ENCODE peak calls at places on chromosome 18, in five cellular contexts. One of them, this sample, is unnamed.

GRCh38 chr18:57542126-57542525 is 44.4 kb downstream of the FECH start:
- DNase-seq in NCI-H748 treated with DMSO at 0.1 percent for 48 hours: no peak
- DNase-seq in stimulated activated naive CD8-positive, alpha-beta T cell treated with anti-CD3 and anti-CD28 coated beads, Interleukin-15, Interleukin-2, amounts not matched to agents 100 U/mL and 50 U/mL, for 24 hours: no peak
- DNase-seq in spleen: no peak
- DNase-seq in fibroblast of lung: no peak
- DNase-seq in this sample: peak

GRCh38 chr18:49677762-49678398 is 116.0 kb downstream of the LIPG start:
- DNase-seq in NCI-H748 treated with DMSO at 0.1 percent for 48 hours: no peak
- DNase-seq in stimulated activated naive CD8-positive, alpha-beta T cell treated with anti-CD3 and anti-CD28 coated beads, Interleukin-15, Interleukin-2, amounts not matched to agents 100 U/mL and 50 U/mL, for 24 hours: no peak
- DNase-seq in spleen: no peak
- DNase-seq in fibroblast of lung: no peak
- DNase-seq in this sample: no peak

GRCh38 chr18:5543854-5544389 is at the start of gene EPB41L3:
- DNase-seq in NCI-H748 treated with DMSO at 0.1 percent for 48 hours: no peak
- DNase-seq in stimulated activated naive CD8-positive, alpha-beta T cell treated with anti-CD3 and anti-CD28 coated beads, Interleukin-15, Interleukin-2, amounts not matched to agents 100 U/mL and 50 U/mL, for 24 hours: no peak
- DNase-seq in spleen: peak
- DNase-seq in fibroblast of lung: peak
- DNase-seq in this sample: peak

GRCh38 chr18:46518438-46518837 is 138.6 kb downstream of the LOXHD1 start:
- DNase-seq in NCI-H748 treated with DMSO at 0.1 percent for 48 hours: no peak
- DNase-seq in stimulated activated naive CD8-positive, alpha-beta T cell treated with anti-CD3 and anti-CD28 coated beads, Interleukin-15, Interleukin-2, amounts not matched to agents 100 U/mL and 50 U/mL, for 24 hours: no peak
- DNase-seq in spleen: no peak
- DNase-seq in fibroblast of lung: no peak
- DNase-seq in this sample: no peak

GRCh38 chr18:45806226-45806625 is 19.2 kb upstream of the SIGLEC15 start:
- DNase-seq in NCI-H748 treated with DMSO at 0.1 percent for 48 hours: no peak
- DNase-seq in stimulated activated naive CD8-positive, alpha-beta T cell treated with anti-CD3 and anti-CD28 coated beads, Interleukin-15, Interleukin-2, amounts not matched to agents 100 U/mL and 50 U/mL, for 24 hours: no peak
- DNase-seq in spleen: no peak
- DNase-seq in fibroblast of lung: peak
- DNase-seq in this sample: peak

GRCh38 chr18:74229005-74229404 is 62.8 kb downstream of the CYB5A start:
- DNase-seq in NCI-H748 treated with DMSO at 0.1 percent for 48 hours: no peak
- DNase-seq in stimulated activated naive CD8-positive, alpha-beta T cell treated with anti-CD3 and anti-CD28 coated beads, Interleukin-15, Interleukin-2, amounts not matched to agents 100 U/mL and 50 U/mL, for 24 hours: no peak
- DNase-seq in spleen: no peak
- DNase-seq in fibroblast of lung: no peak
- DNase-seq in this sample: no peak

GRCh38 chr18:69638056-69638455 is 237.4 kb downstream of the DOK6 start:
- DNase-seq in NCI-H748 treated with DMSO at 0.1 percent for 48 hours: no peak
- DNase-seq in stimulated activated naive CD8-positive, alpha-beta T cell treated with anti-CD3 and anti-CD28 coated beads, Interleukin-15, Interleukin-2, amounts not matched to agents 100 U/mL and 50 U/mL, for 24 hours: no peak
- DNase-seq in spleen: no peak
- DNase-seq in fibroblast of lung: no peak
- DNase-seq in this sample: no peak

GRCh38 chr18:13583567-13584245 is 142.7 kb downstream of the FAM210A start:
- DNase-seq in NCI-H748 treated with DMSO at 0.1 percent for 48 hours: no peak
- DNase-seq in stimulated activated naive CD8-positive, alpha-beta T cell treated with anti-CD3 and anti-CD28 coated beads, Interleukin-15, Interleukin-2, amounts not matched to agents 100 U/mL and 50 U/mL, for 24 hours: no peak
- DNase-seq in spleen: no peak
- DNase-seq in fibroblast of lung: no peak
- DNase-seq in this sample: no peak

GRCh38 chr18:34219651-34220050 is 5.1 kb downstream of the NOL4 start:
- DNase-seq in NCI-H748 treated with DMSO at 0.1 percent for 48 hours: peak
- DNase-seq in stimulated activated naive CD8-positive, alpha-beta T cell treated with anti-CD3 and anti-CD28 coated beads, Interleukin-15, Interleukin-2, amounts not matched to agents 100 U/mL and 50 U/mL, for 24 hours: no peak
- DNase-seq in spleen: no peak
- DNase-seq in fibroblast of lung: no peak
- DNase-seq in this sample: no peak

GRCh38 chr18:3593381-3593903 is 143.5 kb downstream of the TGIF1 start:
- DNase-seq in NCI-H748 treated with DMSO at 0.1 percent for 48 hours: peak
- DNase-seq in stimulated activated naive CD8-positive, alpha-beta T cell treated with anti-CD3 and anti-CD28 coated beads, Interleukin-15, Interleukin-2, amounts not matched to agents 100 U/mL and 50 U/mL, for 24 hours: no peak
- DNase-seq in spleen: no peak
- DNase-seq in fibroblast of lung: peak
- DNase-seq in this sample: peak

GRCh38 chr18:499351-500229 is 911 bp downstream of the COLEC12 start:
- DNase-seq in NCI-H748 treated with DMSO at 0.1 percent for 48 hours: peak
- DNase-seq in stimulated activated naive CD8-positive, alpha-beta T cell treated with anti-CD3 and anti-CD28 coated beads, Interleukin-15, Interleukin-2, amounts not matched to agents 100 U/mL and 50 U/mL, for 24 hours: peak
- DNase-seq in spleen: no peak
- DNase-seq in fibroblast of lung: peak
- DNase-seq in this sample: peak

GRCh38 chr18:23171581-23172156 is 36.4 kb downstream of the CABLES1 start:
- DNase-seq in NCI-H748 treated with DMSO at 0.1 percent for 48 hours: no peak
- DNase-seq in stimulated activated naive CD8-positive, alpha-beta T cell treated with anti-CD3 and anti-CD28 coated beads, Interleukin-15, Interleukin-2, amounts not matched to agents 100 U/mL and 50 U/mL, for 24 hours: no peak
- DNase-seq in spleen: peak
- DNase-seq in fibroblast of lung: no peak
- DNase-seq in this sample: no peak

GRCh38 chr18:7987284-7987976 is 420.3 kb downstream of the PTPRM start:
- DNase-seq in NCI-H748 treated with DMSO at 0.1 percent for 48 hours: no peak
- DNase-seq in stimulated activated naive CD8-positive, alpha-beta T cell treated with anti-CD3 and anti-CD28 coated beads, Interleukin-15, Interleukin-2, amounts not matched to agents 100 U/mL and 50 U/mL, for 24 hours: no peak
- DNase-seq in spleen: no peak
- DNase-seq in fibroblast of lung: peak
- DNase-seq in this sample: peak

GRCh38 chr18:71878226-71878625 is 665.9 kb downstream of the CBLN2 start:
- DNase-seq in NCI-H748 treated with DMSO at 0.1 percent for 48 hours: no peak
- DNase-seq in stimulated activated naive CD8-positive, alpha-beta T cell treated with anti-CD3 and anti-CD28 coated beads, Interleukin-15, Interleukin-2, amounts not matched to agents 100 U/mL and 50 U/mL, for 24 hours: no peak
- DNase-seq in spleen: no peak
- DNase-seq in fibroblast of lung: no peak
- DNase-seq in this sample: no peak

GRCh38 chr18:47876813-47877212 is 53.6 kb downstream of the SMAD2 start:
- DNase-seq in NCI-H748 treated with DMSO at 0.1 percent for 48 hours: no peak
- DNase-seq in stimulated activated naive CD8-positive, alpha-beta T cell treated with anti-CD3 and anti-CD28 coated beads, Interleukin-15, Interleukin-2, amounts not matched to agents 100 U/mL and 50 U/mL, for 24 hours: no peak
- DNase-seq in spleen: no peak
- DNase-seq in fibroblast of lung: no peak
- DNase-seq in this sample: no peak

GRCh38 chr18:31957728-31958127 is 14.8 kb upstream of the TRAPPC8 start:
- DNase-seq in NCI-H748 treated with DMSO at 0.1 percent for 48 hours: no peak
- DNase-seq in stimulated activated naive CD8-positive, alpha-beta T cell treated with anti-CD3 and anti-CD28 coated beads, Interleukin-15, Interleukin-2, amounts not matched to agents 100 U/mL and 50 U/mL, for 24 hours: no peak
- DNase-seq in spleen: no peak
- DNase-seq in fibroblast of lung: no peak
- DNase-seq in this sample: no peak

GRCh38 chr18:74261053-74261452 is 30.7 kb downstream of the CYB5A start:
- DNase-seq in NCI-H748 treated with DMSO at 0.1 percent for 48 hours: no peak
- DNase-seq in stimulated activated naive CD8-positive, alpha-beta T cell treated with anti-CD3 and anti-CD28 coated beads, Interleukin-15, Interleukin-2, amounts not matched to agents 100 U/mL and 50 U/mL, for 24 hours: no peak
- DNase-seq in spleen: no peak
- DNase-seq in fibroblast of lung: peak
- DNase-seq in this sample: no peak

GRCh38 chr18:8450013-8450412 is 159.2 kb upstream of the RAB12 start:
- DNase-seq in NCI-H748 treated with DMSO at 0.1 percent for 48 hours: no peak
- DNase-seq in stimulated activated naive CD8-positive, alpha-beta T cell treated with anti-CD3 and anti-CD28 coated beads, Interleukin-15, Interleukin-2, amounts not matched to agents 100 U/mL and 50 U/mL, for 24 hours: no peak
- DNase-seq in spleen: no peak
- DNase-seq in fibroblast of lung: no peak
- DNase-seq in this sample: no peak

GRCh38 chr18:50203801-50204604 is 9.1 kb upstream of the MYO5B start:
- DNase-seq in NCI-H748 treated with DMSO at 0.1 percent for 48 hours: peak
- DNase-seq in stimulated activated naive CD8-positive, alpha-beta T cell treated with anti-CD3 and anti-CD28 coated beads, Interleukin-15, Interleukin-2, amounts not matched to agents 100 U/mL and 50 U/mL, for 24 hours: peak
- DNase-seq in spleen: no peak
- DNase-seq in fibroblast of lung: peak
- DNase-seq in this sample: peak

GRCh38 chr18:11887305-11888262 is 20.5 kb downstream of the MPPE1 start:
- DNase-seq in NCI-H748 treated with DMSO at 0.1 percent for 48 hours: no peak
- DNase-seq in stimulated activated naive CD8-positive, alpha-beta T cell treated with anti-CD3 and anti-CD28 coated beads, Interleukin-15, Interleukin-2, amounts not matched to agents 100 U/mL and 50 U/mL, for 24 hours: no peak
- DNase-seq in spleen: no peak
- DNase-seq in fibroblast of lung: no peak
- DNase-seq in this sample: peak

GRCh38 chr18:50796495-50796894 is 23.3 kb downstream of the MRO start:
- DNase-seq in NCI-H748 treated with DMSO at 0.1 percent for 48 hours: no peak
- DNase-seq in stimulated activated naive CD8-positive, alpha-beta T cell treated with anti-CD3 and anti-CD28 coated beads, Interleukin-15, Interleukin-2, amounts not matched to agents 100 U/mL and 50 U/mL, for 24 hours: no peak
- DNase-seq in spleen: no peak
- DNase-seq in fibroblast of lung: no peak
- DNase-seq in this sample: no peak

GRCh38 chr18:48699761-48700160 is 160.9 kb downstream of the CTIF start:
- DNase-seq in NCI-H748 treated with DMSO at 0.1 percent for 48 hours: no peak
- DNase-seq in stimulated activated naive CD8-positive, alpha-beta T cell treated with anti-CD3 and anti-CD28 coated beads, Interleukin-15, Interleukin-2, amounts not matched to agents 100 U/mL and 50 U/mL, for 24 hours: no peak
- DNase-seq in spleen: no peak
- DNase-seq in fibroblast of lung: no peak
- DNase-seq in this sample: no peak

GRCh38 chr18:32907656-32908441 is 135.0 kb upstream of the KLHL14 start:
- DNase-seq in NCI-H748 treated with DMSO at 0.1 percent for 48 hours: no peak
- DNase-seq in stimulated activated naive CD8-positive, alpha-beta T cell treated with anti-CD3 and anti-CD28 coated beads, Interleukin-15, Interleukin-2, amounts not matched to agents 100 U/mL and 50 U/mL, for 24 hours: no peak
- DNase-seq in spleen: no peak
- DNase-seq in fibroblast of lung: no peak
- DNase-seq in this sample: no peak

GRCh38 chr18:40662898-40663437 is 1292.1 kb upstream of the PIK3C3 start:
- DNase-seq in NCI-H748 treated with DMSO at 0.1 percent for 48 hours: no peak
- DNase-seq in stimulated activated naive CD8-positive, alpha-beta T cell treated with anti-CD3 and anti-CD28 coated beads, Interleukin-15, Interleukin-2, amounts not matched to agents 100 U/mL and 50 U/mL, for 24 hours: no peak
- DNase-seq in spleen: peak
- DNase-seq in fibroblast of lung: no peak
- DNase-seq in this sample: no peak

GRCh38 chr18:49174478-49174877 is 223.7 kb upstream of the SMAD7 start:
- DNase-seq in NCI-H748 treated with DMSO at 0.1 percent for 48 hours: no peak
- DNase-seq in stimulated activated naive CD8-positive, alpha-beta T cell treated with anti-CD3 and anti-CD28 coated beads, Interleukin-15, Interleukin-2, amounts not matched to agents 100 U/mL and 50 U/mL, for 24 hours: no peak
- DNase-seq in spleen: no peak
- DNase-seq in fibroblast of lung: peak
- DNase-seq in this sample: peak

GRCh38 chr18:48600046-48600745 is 61.4 kb downstream of the CTIF start:
- DNase-seq in NCI-H748 treated with DMSO at 0.1 percent for 48 hours: no peak
- DNase-seq in stimulated activated naive CD8-positive, alpha-beta T cell treated with anti-CD3 and anti-CD28 coated beads, Interleukin-15, Interleukin-2, amounts not matched to agents 100 U/mL and 50 U/mL, for 24 hours: no peak
- DNase-seq in spleen: peak
- DNase-seq in fibroblast of lung: no peak
- DNase-seq in this sample: no peak

GRCh38 chr18:12839526-12840196 is 44.4 kb downstream of the PTPN2 start:
- DNase-seq in NCI-H748 treated with DMSO at 0.1 percent for 48 hours: no peak
- DNase-seq in stimulated activated naive CD8-positive, alpha-beta T cell treated with anti-CD3 and anti-CD28 coated beads, Interleukin-15, Interleukin-2, amounts not matched to agents 100 U/mL and 50 U/mL, for 24 hours: peak
- DNase-seq in spleen: no peak
- DNase-seq in fibroblast of lung: no peak
- DNase-seq in this sample: peak

GRCh38 chr18:42281851-42282250 is 326.8 kb downstream of the PIK3C3 start:
- DNase-seq in NCI-H748 treated with DMSO at 0.1 percent for 48 hours: no peak
- DNase-seq in stimulated activated naive CD8-positive, alpha-beta T cell treated with anti-CD3 and anti-CD28 coated beads, Interleukin-15, Interleukin-2, amounts not matched to agents 100 U/mL and 50 U/mL, for 24 hours: no peak
- DNase-seq in spleen: no peak
- DNase-seq in fibroblast of lung: no peak
- DNase-seq in this sample: no peak

GRCh38 chr18:68660355-68661183 is 54.3 kb downstream of the TMX3 start:
- DNase-seq in NCI-H748 treated with DMSO at 0.1 percent for 48 hours: peak
- DNase-seq in stimulated activated naive CD8-positive, alpha-beta T cell treated with anti-CD3 and anti-CD28 coated beads, Interleukin-15, Interleukin-2, amounts not matched to agents 100 U/mL and 50 U/mL, for 24 hours: no peak
- DNase-seq in spleen: no peak
- DNase-seq in fibroblast of lung: peak
- DNase-seq in this sample: peak

GRCh38 chr18:3350566-3351527 is 88.9 kb downstream of the MYL12B start:
- DNase-seq in NCI-H748 treated with DMSO at 0.1 percent for 48 hours: no peak
- DNase-seq in stimulated activated naive CD8-positive, alpha-beta T cell treated with anti-CD3 and anti-CD28 coated beads, Interleukin-15, Interleukin-2, amounts not matched to agents 100 U/mL and 50 U/mL, for 24 hours: no peak
- DNase-seq in spleen: no peak
- DNase-seq in fibroblast of lung: no peak
- DNase-seq in this sample: peak

GRCh38 chr18:30889582-30890301 is 152.8 kb downstream of the DSC3 start:
- DNase-seq in NCI-H748 treated with DMSO at 0.1 percent for 48 hours: no peak
- DNase-seq in stimulated activated naive CD8-positive, alpha-beta T cell treated with anti-CD3 and anti-CD28 coated beads, Interleukin-15, Interleukin-2, amounts not matched to agents 100 U/mL and 50 U/mL, for 24 hours: no peak
- DNase-seq in spleen: no peak
- DNase-seq in fibroblast of lung: peak
- DNase-seq in this sample: peak

GRCh38 chr18:2515908-2516625 is 55.2 kb downstream of the METTL4 start:
- DNase-seq in NCI-H748 treated with DMSO at 0.1 percent for 48 hours: no peak
- DNase-seq in stimulated activated naive CD8-positive, alpha-beta T cell treated with anti-CD3 and anti-CD28 coated beads, Interleukin-15, Interleukin-2, amounts not matched to agents 100 U/mL and 50 U/mL, for 24 hours: peak
- DNase-seq in spleen: no peak
- DNase-seq in fibroblast of lung: peak
- DNase-seq in this sample: peak

GRCh38 chr18:3248670-3249359 is 1.2 kb downstream of the MYL12A start:
- DNase-seq in NCI-H748 treated with DMSO at 0.1 percent for 48 hours: no peak
- DNase-seq in stimulated activated naive CD8-positive, alpha-beta T cell treated with anti-CD3 and anti-CD28 coated beads, Interleukin-15, Interleukin-2, amounts not matched to agents 100 U/mL and 50 U/mL, for 24 hours: no peak
- DNase-seq in spleen: no peak
- DNase-seq in fibroblast of lung: peak
- DNase-seq in this sample: peak

GRCh38 chr18:36711813-36712444 is 116.9 kb downstream of the TPGS2 start:
- DNase-seq in NCI-H748 treated with DMSO at 0.1 percent for 48 hours: no peak
- DNase-seq in stimulated activated naive CD8-positive, alpha-beta T cell treated with anti-CD3 and anti-CD28 coated beads, Interleukin-15, Interleukin-2, amounts not matched to agents 100 U/mL and 50 U/mL, for 24 hours: no peak
- DNase-seq in spleen: no peak
- DNase-seq in fibroblast of lung: peak
- DNase-seq in this sample: peak

GRCh38 chr18:57210101-57210661 is 63.3 kb downstream of the BOD1L2 start:
- DNase-seq in NCI-H748 treated with DMSO at 0.1 percent for 48 hours: peak
- DNase-seq in stimulated activated naive CD8-positive, alpha-beta T cell treated with anti-CD3 and anti-CD28 coated beads, Interleukin-15, Interleukin-2, amounts not matched to agents 100 U/mL and 50 U/mL, for 24 hours: no peak
- DNase-seq in spleen: no peak
- DNase-seq in fibroblast of lung: peak
- DNase-seq in this sample: peak